ENCODE peak calls at places on chromosome 16, in six cellular contexts. E is stimulated activated CD4-positive, alpha-beta T cell treated with anti-CD3 and anti-CD28 coated beads, Interleukin-15, amount 100 ng/mL, for 1 hour; W is colonic mucosa; F is tibial artery; X is NCI-H2107; T is anterior cingulate cortex. G is an unnamed sample.

GRCh38 chr16:63804126-63804525 is 1317.7 kb downstream of the CDH11 start:
- DNase-seq in F (no peak), W (no peak), X (no peak), T (no peak), E (no peak), G (no peak)

GRCh38 chr16:73020409-73020884 is 27.5 kb downstream of the ZFHX3 start:
- DNase-seq in X (no peak), T (no peak), E (no peak), F (peak; percentile 92), W (peak; percentile 71), G (peak; percentile 72)

GRCh38 chr16:2532494-2533141 is 1.4 kb upstream of the CEMP1 start:
- DNase-seq in T (peak; percentile 47), W (peak; percentile 87), X (no peak), E (no peak), F (peak; percentile 87), G (peak; percentile 89)

GRCh38 chr16:49637511-49637910 is 218.4 kb downstream of the ZNF423 start:
- DNase-seq in W (no peak), T (no peak), F (peak; percentile 53), X (no peak), E (no peak), G (no peak)

GRCh38 chr16:74570412-74571301 is 36.3 kb downstream of the GLG1 start:
- DNase-seq in F (no peak), T (no peak), X (no peak), E (no peak), W (no peak), G (no peak)

GRCh38 chr16:85227262-85227923 is 115.1 kb upstream of the CIBAR2 start:
- DNase-seq in W (no peak), T (no peak), E (no peak), F (no peak), X (peak; percentile 37), G (no peak)

GRCh38 chr16:52035406-52035805 is 511.5 kb downstream of the TOX3 start:
- DNase-seq in T (no peak), F (no peak), E (no peak), X (no peak), W (no peak), G (no peak)

GRCh38 chr16:25721439-25721838 is 29.7 kb downstream of the HS3ST4 start:
- DNase-seq in T (peak; percentile 8), W (no peak), E (no peak), F (no peak), X (no peak), G (no peak)

GRCh38 chr16:50023626-50024025 is 1.4 kb upstream of the CNEP1R1 start:
- DNase-seq in E (no peak), X (no peak), F (no peak), W (no peak), T (no peak), G (no peak)

GRCh38 chr16:81318711-81319110 is 3.9 kb downstream of the GAN start:
- DNase-seq in W (no peak), T (no peak), E (no peak), F (no peak), X (no peak), G (no peak)

GRCh38 chr16:30715777-30716445 is 16.9 kb downstream of the SRCAP start:
- DNase-seq in E (no peak), W (no peak), X (no peak), F (no peak), T (no peak), G (no peak)

GRCh38 chr16:81510016-81510415 is 65.4 kb downstream of the CMIP start:
- DNase-seq in W (no peak), F (no peak), T (no peak), X (no peak), E (no peak), G (no peak)

GRCh38 chr16:87926246-87927194 is 9.8 kb downstream of the CA5A start:
- DNase-seq in X (no peak), F (no peak), E (no peak), W (no peak), T (no peak), G (no peak)

GRCh38 chr16:55875273-55875672 is at the start of gene CES5A:
- DNase-seq in W (no peak), T (no peak), F (no peak), X (no peak), E (no peak), G (no peak)

GRCh38 chr16:79970551-79971236 is 370.2 kb upstream of the MAF start:
- DNase-seq in F (no peak), W (peak; percentile 20), E (no peak), X (no peak), T (no peak), G (no peak)

GRCh38 chr16:21156767-21157467 is 1.6 kb upstream of the LDAF1 start:
- DNase-seq in E (no peak), T (peak; percentile 33), W (peak; percentile 68), F (no peak), X (peak; percentile 40), G (peak; percentile 68)

GRCh38 chr16:58098207-58099096 is 30.7 kb downstream of the CFAP20 start:
- DNase-seq in F (no peak), W (no peak), E (no peak), T (no peak), X (no peak), G (no peak)

GRCh38 chr16:75080205-75081029 is 36.2 kb downstream of the LDHD start:
- DNase-seq in E (no peak), X (no peak), T (no peak), F (no peak), W (no peak), G (no peak)

GRCh38 chr16:1920727-1921155 is 2.5 kb upstream of the HS3ST6 start:
- DNase-seq in T (no peak), E (no peak), X (no peak), W (no peak), F (no peak), G (no peak)

GRCh38 chr16:51148674-51149228 is 2.3 kb downstream of the SALL1 start:
- DNase-seq in F (no peak), W (no peak), T (no peak), E (no peak), X (no peak), G (no peak)

GRCh38 chr16:62602790-62603189 is 566.6 kb upstream of the CDH8 start:
- DNase-seq in T (no peak), X (no peak), W (no peak), E (no peak), F (no peak), G (no peak)

GRCh38 chr16:80563066-80563465 is 22.3 kb downstream of the DYNLRB2 start:
- DNase-seq in W (no peak), E (no peak), F (no peak), T (no peak), X (no peak), G (no peak)

GRCh38 chr16:83599789-83600462 is 207.9 kb upstream of the HSBP1 start:
- DNase-seq in W (no peak), X (no peak), E (no peak), T (no peak), F (no peak), G (no peak)

GRCh38 chr16:53740476-53740875 is 36.5 kb downstream of the FTO start:
- DNase-seq in F (no peak), W (no peak), E (no peak), T (no peak), X (no peak), G (no peak)

GRCh38 chr16:57577691-57578224 is 35.3 kb downstream of the ADGRG5 start:
- DNase-seq in E (no peak), X (no peak), T (no peak), F (peak; percentile 58), W (no peak), G (peak; percentile 52)

GRCh38 chr16:17367034-17367433 is 103.7 kb downstream of the XYLT1 start:
- DNase-seq in E (no peak), X (no peak), W (no peak), F (no peak), T (no peak), G (peak; percentile 60)

GRCh38 chr16:19223235-19223847 is 55.3 kb downstream of the SYT17 start:
- DNase-seq in W (peak; percentile 87), T (no peak), F (no peak), E (no peak), X (no peak), G (peak; percentile 80)

GRCh38 chr16:10308305-10309193 is 77.3 kb upstream of the ATF7IP2 start:
- DNase-seq in X (no peak), F (no peak), E (no peak), W (no peak), T (no peak), G (no peak)

GRCh38 chr16:48157302-48157701 is 1.5 kb upstream of the ABCC12 start:
- DNase-seq in T (no peak), X (no peak), F (no peak), E (no peak), W (no peak), G (no peak)

GRCh38 chr16:85902366-85903155 is 3.6 kb downstream of the IRF8 start:
- DNase-seq in T (no peak), F (no peak), E (no peak), W (no peak), X (no peak), G (peak; percentile 70)

GRCh38 chr16:784431-784830 is 3.8 kb downstream of the RPUSD1 start:
- DNase-seq in F (no peak), T (no peak), E (no peak), X (no peak), W (no peak), G (no peak)

GRCh38 chr16:30397776-30398659 is 2.8 kb downstream of the ZNF48 start:
- DNase-seq in W (no peak), E (no peak), X (no peak), T (no peak), F (no peak), G (no peak)

GRCh38 chr16:9258423-9259051 is 167.1 kb downstream of the HAPSTR1 start:
- DNase-seq in X (no peak), E (no peak), W (peak; percentile 46), T (peak; percentile 43), F (no peak), G (no peak)

GRCh38 chr16:79299154-79299799 is 301.3 kb downstream of the MAF start:
- DNase-seq in W (no peak), E (no peak), F (no peak), X (no peak), T (no peak), G (no peak)

GRCh38 chr16:56269276-56269675 is 78.0 kb downstream of the GNAO1 start:
- DNase-seq in E (no peak), T (no peak), X (no peak), F (peak; percentile 80), W (no peak), G (no peak)

GRCh38 chr16:66207864-66208226 is 158.6 kb upstream of the CDH5 start:
- DNase-seq in E (no peak), F (no peak), T (no peak), X (no peak), W (no peak), G (no peak)

GRCh38 chr16:57781741-57782606 is 20.3 kb downstream of the KIFC3 start:
- DNase-seq in T (no peak), X (no peak), F (no peak), E (no peak), W (no peak), G (no peak)

GRCh38 chr16:9798474-9798873 is 383.8 kb downstream of the GRIN2A start:
- DNase-seq in T (no peak), W (no peak), E (no peak), X (no peak), F (no peak), G (no peak)

GRCh38 chr16:52837251-52837650 is 215.4 kb downstream of the CHD9NB start:
- DNase-seq in T (no peak), F (no peak), E (no peak), X (no peak), W (no peak), G (no peak)

G was measured in mucosa of descending colon.